ENCODE peak calls at places on chromosome 18, in ten cellular contexts. One of them, this sample, is unnamed.

GRCh38 chr18:5294113-5294617 is 1.4 kb downstream of the ZBTB14 start:
- DNase-seq in hypothalamus: no peak
- DNase-seq in HCT116: no peak
- DNase-seq in fibroblast of mammary gland: peak
- DNase-seq in neural progenitor cell: no peak
- DNase-seq in astrocyte of the spinal cord: no peak
- DNase-seq in activated effector memory CD4-positive, alpha-beta T cell treated with Interleukin-2 at 50 U/mL for 16 hours: no peak
- DNase-seq in SW480: peak
- DNase-seq in AG09319: no peak
- DNase-seq in CD8-positive, alpha-beta T cell: no peak
- DNase-seq in this sample: no peak

GRCh38 chr18:63832470-63832869 is 55.0 kb upstream of the SERPINB2 start:
- DNase-seq in HCT116: no peak
- DNase-seq in CD8-positive, alpha-beta T cell: no peak
- DNase-seq in SW480: no peak
- DNase-seq in astrocyte of the spinal cord: peak
- DNase-seq in activated effector memory CD4-positive, alpha-beta T cell treated with Interleukin-2 at 50 U/mL for 16 hours: no peak
- DNase-seq in AG09319: no peak
- DNase-seq in neural progenitor cell: no peak
- DNase-seq in fibroblast of mammary gland: peak
- DNase-seq in hypothalamus: no peak
- DNase-seq in this sample: no peak

GRCh38 chr18:45374878-45375630 is 240.2 kb upstream of the SLC14A2 start:
- DNase-seq in SW480: no peak
- DNase-seq in neural progenitor cell: no peak
- DNase-seq in CD8-positive, alpha-beta T cell: no peak
- DNase-seq in astrocyte of the spinal cord: no peak
- DNase-seq in AG09319: no peak
- DNase-seq in hypothalamus: no peak
- DNase-seq in activated effector memory CD4-positive, alpha-beta T cell treated with Interleukin-2 at 50 U/mL for 16 hours: no peak
- DNase-seq in fibroblast of mammary gland: peak
- DNase-seq in HCT116: no peak
- DNase-seq in this sample: no peak

GRCh38 chr18:3383381-3383915 is 66.5 kb upstream of the TGIF1 start:
- DNase-seq in AG09319: no peak
- DNase-seq in SW480: no peak
- DNase-seq in hypothalamus: no peak
- DNase-seq in HCT116: no peak
- DNase-seq in CD8-positive, alpha-beta T cell: no peak
- DNase-seq in astrocyte of the spinal cord: no peak
- DNase-seq in neural progenitor cell: peak
- DNase-seq in fibroblast of mammary gland: no peak
- DNase-seq in activated effector memory CD4-positive, alpha-beta T cell treated with Interleukin-2 at 50 U/mL for 16 hours: no peak
- DNase-seq in this sample: peak

GRCh38 chr18:12991839-12992216 is 666 bp downstream of the CEP192 start:
- DNase-seq in CD8-positive, alpha-beta T cell: no peak
- DNase-seq in hypothalamus: no peak
- DNase-seq in fibroblast of mammary gland: no peak
- DNase-seq in activated effector memory CD4-positive, alpha-beta T cell treated with Interleukin-2 at 50 U/mL for 16 hours: no peak
- DNase-seq in SW480: no peak
- DNase-seq in astrocyte of the spinal cord: no peak
- DNase-seq in AG09319: no peak
- DNase-seq in neural progenitor cell: no peak
- DNase-seq in HCT116: no peak
- DNase-seq in this sample: no peak

GRCh38 chr18:69935319-69936190 is 12.1 kb downstream of the CD226 start:
- DNase-seq in astrocyte of the spinal cord: peak
- DNase-seq in SW480: peak
- DNase-seq in HCT116: peak
- DNase-seq in hypothalamus: no peak
- DNase-seq in CD8-positive, alpha-beta T cell: peak
- DNase-seq in fibroblast of mammary gland: peak
- DNase-seq in activated effector memory CD4-positive, alpha-beta T cell treated with Interleukin-2 at 50 U/mL for 16 hours: peak
- DNase-seq in neural progenitor cell: peak
- DNase-seq in AG09319: no peak
- DNase-seq in this sample: peak

GRCh38 chr18:9516437-9517064 is 41.2 kb downstream of the RALBP1 start:
- DNase-seq in fibroblast of mammary gland: peak
- DNase-seq in AG09319: no peak
- DNase-seq in astrocyte of the spinal cord: peak
- DNase-seq in CD8-positive, alpha-beta T cell: no peak
- DNase-seq in HCT116: peak
- DNase-seq in SW480: peak
- DNase-seq in activated effector memory CD4-positive, alpha-beta T cell treated with Interleukin-2 at 50 U/mL for 16 hours: no peak
- DNase-seq in neural progenitor cell: peak
- DNase-seq in hypothalamus: no peak
- DNase-seq in this sample: peak

GRCh38 chr18:21463718-21464117 is 136.8 kb downstream of the ESCO1 start:
- DNase-seq in SW480: no peak
- DNase-seq in astrocyte of the spinal cord: no peak
- DNase-seq in CD8-positive, alpha-beta T cell: no peak
- DNase-seq in hypothalamus: no peak
- DNase-seq in AG09319: no peak
- DNase-seq in activated effector memory CD4-positive, alpha-beta T cell treated with Interleukin-2 at 50 U/mL for 16 hours: no peak
- DNase-seq in fibroblast of mammary gland: no peak
- DNase-seq in neural progenitor cell: no peak
- DNase-seq in HCT116: no peak
- DNase-seq in this sample: no peak

GRCh38 chr18:43129946-43130523 is 14.6 kb upstream of the RIT2 start:
- DNase-seq in HCT116: no peak
- DNase-seq in activated effector memory CD4-positive, alpha-beta T cell treated with Interleukin-2 at 50 U/mL for 16 hours: no peak
- DNase-seq in fibroblast of mammary gland: peak
- DNase-seq in CD8-positive, alpha-beta T cell: no peak
- DNase-seq in neural progenitor cell: no peak
- DNase-seq in astrocyte of the spinal cord: peak
- DNase-seq in hypothalamus: no peak
- DNase-seq in SW480: no peak
- DNase-seq in AG09319: no peak
- DNase-seq in this sample: no peak